ENCODE peak calls at places on chromosomes 6 and 20, in seven cellular contexts. L is activated T-helper 1 cell treated with Interleukin-2 at 50 U/mL for 16 hours, E is NCI-H1092 treated with DMSO at 0.1 percent for 48 hours, N is astrocyte of the hippocampus, D is HT1080, C is mesendoderm, R is fibroblast of mammary gland. P is an unnamed sample.

GRCh38 chr6:35302604-35303218 is 5.1 kb downstream of the DEF6 start:
- DNase-seq in E (no peak), D (peak), L (peak), C (peak), N (peak), R (peak), P (no peak)

GRCh38 chr6:158711264-158711663 is 61.4 kb downstream of the SYTL3 start:
- DNase-seq in L (no peak), N (no peak), C (no peak), D (no peak), E (no peak), R (no peak), P (no peak)

GRCh38 chr6:3320238-3320637 is 61.5 kb downstream of the PSMG4 start:
- DNase-seq in R (no peak), E (peak), D (no peak), C (no peak), L (no peak), N (no peak), P (no peak)

GRCh38 chr6:107179004-107179403 is 63.7 kb upstream of the BEND3 start:
- DNase-seq in E (no peak), R (peak), L (no peak), C (no peak), D (no peak), N (peak), P (no peak)

GRCh38 chr6:82017316-82017715 is 230.2 kb downstream of the IBTK start:
- DNase-seq in C (peak), L (no peak), R (peak), D (peak), E (no peak), N (peak), P (no peak)

GRCh38 chr6:52538252-52538905 is 38.5 kb downstream of the TRAM2 start:
- DNase-seq in R (no peak), N (peak), D (no peak), E (no peak), L (no peak), C (no peak), P (no peak)

GRCh38 chr20:63029358-63030121 is 22.8 kb upstream of the BHLHE23 start:
- DNase-seq in C (peak), L (no peak), D (no peak), E (no peak), R (no peak), N (no peak), P (peak)

GRCh38 chr6:109794201-109794926 is 103.3 kb downstream of the FIG4 start:
- DNase-seq in R (peak), D (peak), L (no peak), E (peak), N (peak), C (no peak), P (no peak)

GRCh38 chr6:135600086-135600702 is 102.7 kb upstream of the AHI1 start:
- DNase-seq in N (no peak), L (no peak), E (peak), D (no peak), R (no peak), C (no peak), P (no peak)

GRCh38 chr20:35125753-35126152 is 21.4 kb downstream of the EDEM2 start:
- DNase-seq in D (no peak), L (no peak), N (no peak), R (no peak), C (no peak), E (no peak), P (no peak)

GRCh38 chr20:23257848-23258746 is 92.5 kb upstream of the NXT1 start:
- DNase-seq in E (peak), C (peak), D (peak), R (peak), L (no peak), N (peak), P (no peak)

GRCh38 chr6:38193486-38194281 is 374.2 kb downstream of the ZFAND3 start:
- DNase-seq in E (peak), N (no peak), C (no peak), R (no peak), D (no peak), L (no peak), P (no peak)

GRCh38 chr6:100171533-100172321 is 177.7 kb upstream of the MCHR2 start:
- DNase-seq in D (peak), R (peak), E (no peak), N (peak), L (no peak), C (no peak), P (no peak)